ENCODE peak calls at places on chromosomes 16 and 17, in four cellular contexts. One of them, this sample, is unnamed.

GRCh38 chr17:50665838-50666237 is 31.2 kb downstream of the ABCC3 start:
- DNase-seq in activated T-cell treated with anti-CD3 and anti-CD28 coated beads, Interleukin-2, amount 50 U/mL, for 72 hours: no peak
- DNase-seq in mucosa of gallbladder: no peak
- DNase-seq in iPS DF 19.7: no peak
- DNase-seq in this sample: no peak

GRCh38 chr16:81469710-81470481 is 25.3 kb downstream of the CMIP start:
- DNase-seq in activated T-cell treated with anti-CD3 and anti-CD28 coated beads, Interleukin-2, amount 50 U/mL, for 72 hours: no peak
- DNase-seq in mucosa of gallbladder: no peak
- DNase-seq in iPS DF 19.7: no peak
- DNase-seq in this sample: no peak

GRCh38 chr16:10950393-10950792 is 6.0 kb downstream of the CLEC16A start:
- DNase-seq in activated T-cell treated with anti-CD3 and anti-CD28 coated beads, Interleukin-2, amount 50 U/mL, for 72 hours: no peak
- DNase-seq in mucosa of gallbladder: no peak
- DNase-seq in iPS DF 19.7: no peak
- DNase-seq in this sample: no peak

GRCh38 chr16:66223176-66223780 is 143.2 kb upstream of the CDH5 start:
- DNase-seq in activated T-cell treated with anti-CD3 and anti-CD28 coated beads, Interleukin-2, amount 50 U/mL, for 72 hours: no peak
- DNase-seq in mucosa of gallbladder: no peak
- DNase-seq in iPS DF 19.7: no peak
- DNase-seq in this sample: no peak

GRCh38 chr16:86827521-86827920 is 249.2 kb downstream of the FOXL1 start:
- DNase-seq in activated T-cell treated with anti-CD3 and anti-CD28 coated beads, Interleukin-2, amount 50 U/mL, for 72 hours: no peak
- DNase-seq in mucosa of gallbladder: no peak
- DNase-seq in iPS DF 19.7: no peak
- DNase-seq in this sample: no peak

GRCh38 chr17:8859029-8859803 is 8.3 kb downstream of the PIK3R6 start:
- DNase-seq in activated T-cell treated with anti-CD3 and anti-CD28 coated beads, Interleukin-2, amount 50 U/mL, for 72 hours: peak
- DNase-seq in mucosa of gallbladder: no peak
- DNase-seq in iPS DF 19.7: no peak
- DNase-seq in this sample: peak

GRCh38 chr16:69190598-69190997 is 3.6 kb downstream of the SNTB2 start:
- DNase-seq in activated T-cell treated with anti-CD3 and anti-CD28 coated beads, Interleukin-2, amount 50 U/mL, for 72 hours: no peak
- DNase-seq in mucosa of gallbladder: no peak
- DNase-seq in iPS DF 19.7: no peak
- DNase-seq in this sample: no peak

GRCh38 chr16:12546918-12547607 is 256.6 kb downstream of the CPPED1 start:
- DNase-seq in activated T-cell treated with anti-CD3 and anti-CD28 coated beads, Interleukin-2, amount 50 U/mL, for 72 hours: no peak
- DNase-seq in mucosa of gallbladder: no peak
- DNase-seq in iPS DF 19.7: no peak
- DNase-seq in this sample: no peak

GRCh38 chr17:70886648-70887047 is 717.3 kb downstream of the KCNJ2 start:
- DNase-seq in activated T-cell treated with anti-CD3 and anti-CD28 coated beads, Interleukin-2, amount 50 U/mL, for 72 hours: no peak
- DNase-seq in mucosa of gallbladder: no peak
- DNase-seq in iPS DF 19.7: no peak
- DNase-seq in this sample: no peak

GRCh38 chr16:89393731-89394406 is 96.5 kb downstream of the ANKRD11 start:
- DNase-seq in activated T-cell treated with anti-CD3 and anti-CD28 coated beads, Interleukin-2, amount 50 U/mL, for 72 hours: no peak
- DNase-seq in mucosa of gallbladder: no peak
- DNase-seq in iPS DF 19.7: no peak
- DNase-seq in this sample: no peak

GRCh38 chr16:15971435-15971805 is 22.0 kb downstream of the ABCC1 start:
- DNase-seq in activated T-cell treated with anti-CD3 and anti-CD28 coated beads, Interleukin-2, amount 50 U/mL, for 72 hours: no peak
- DNase-seq in mucosa of gallbladder: no peak
- DNase-seq in iPS DF 19.7: no peak
- DNase-seq in this sample: no peak

GRCh38 chr16:84854759-84855158 is 35.0 kb downstream of the CRISPLD2 start:
- DNase-seq in activated T-cell treated with anti-CD3 and anti-CD28 coated beads, Interleukin-2, amount 50 U/mL, for 72 hours: no peak
- DNase-seq in mucosa of gallbladder: no peak
- DNase-seq in iPS DF 19.7: no peak
- DNase-seq in this sample: no peak

GRCh38 chr17:2346475-2346874 is 9.2 kb downstream of the SGSM2 start:
- DNase-seq in activated T-cell treated with anti-CD3 and anti-CD28 coated beads, Interleukin-2, amount 50 U/mL, for 72 hours: no peak
- DNase-seq in mucosa of gallbladder: no peak
- DNase-seq in iPS DF 19.7: no peak
- DNase-seq in this sample: no peak

GRCh38 chr17:44345497-44346026 is 460 bp downstream of the GRN start:
- DNase-seq in activated T-cell treated with anti-CD3 and anti-CD28 coated beads, Interleukin-2, amount 50 U/mL, for 72 hours: peak
- DNase-seq in mucosa of gallbladder: peak
- DNase-seq in iPS DF 19.7: no peak
- DNase-seq in this sample: peak

GRCh38 chr16:400061-400540 is 1.6 kb upstream of the DECR2 start:
- DNase-seq in activated T-cell treated with anti-CD3 and anti-CD28 coated beads, Interleukin-2, amount 50 U/mL, for 72 hours: no peak
- DNase-seq in mucosa of gallbladder: no peak
- DNase-seq in iPS DF 19.7: no peak
- DNase-seq in this sample: no peak

GRCh38 chr16:71273384-71273783 is 15.8 kb downstream of the CMTR2 start:
- DNase-seq in activated T-cell treated with anti-CD3 and anti-CD28 coated beads, Interleukin-2, amount 50 U/mL, for 72 hours: no peak
- DNase-seq in mucosa of gallbladder: no peak
- DNase-seq in iPS DF 19.7: no peak
- DNase-seq in this sample: no peak

GRCh38 chr16:82660078-82660645 is 33.4 kb downstream of the CDH13 start:
- DNase-seq in activated T-cell treated with anti-CD3 and anti-CD28 coated beads, Interleukin-2, amount 50 U/mL, for 72 hours: peak
- DNase-seq in mucosa of gallbladder: no peak
- DNase-seq in iPS DF 19.7: no peak
- DNase-seq in this sample: peak

GRCh38 chr16:4297480-4297879 is 18.4 kb upstream of the GLIS2 start:
- DNase-seq in activated T-cell treated with anti-CD3 and anti-CD28 coated beads, Interleukin-2, amount 50 U/mL, for 72 hours: no peak
- DNase-seq in mucosa of gallbladder: no peak
- DNase-seq in iPS DF 19.7: no peak
- DNase-seq in this sample: no peak

GRCh38 chr17:31629696-31630470 is 229.2 kb downstream of the COPRS start:
- DNase-seq in activated T-cell treated with anti-CD3 and anti-CD28 coated beads, Interleukin-2, amount 50 U/mL, for 72 hours: no peak
- DNase-seq in mucosa of gallbladder: no peak
- DNase-seq in iPS DF 19.7: no peak
- DNase-seq in this sample: no peak

GRCh38 chr17:70447588-70447987 is 278.3 kb downstream of the KCNJ2 start:
- DNase-seq in activated T-cell treated with anti-CD3 and anti-CD28 coated beads, Interleukin-2, amount 50 U/mL, for 72 hours: no peak
- DNase-seq in mucosa of gallbladder: no peak
- DNase-seq in iPS DF 19.7: no peak
- DNase-seq in this sample: no peak

GRCh38 chr17:48259710-48260291 is 152.2 kb downstream of the SNX11 start:
- DNase-seq in activated T-cell treated with anti-CD3 and anti-CD28 coated beads, Interleukin-2, amount 50 U/mL, for 72 hours: no peak
- DNase-seq in mucosa of gallbladder: no peak
- DNase-seq in iPS DF 19.7: peak
- DNase-seq in this sample: no peak

GRCh38 chr16:86088287-86088686 is 189.3 kb downstream of the IRF8 start:
- DNase-seq in activated T-cell treated with anti-CD3 and anti-CD28 coated beads, Interleukin-2, amount 50 U/mL, for 72 hours: no peak
- DNase-seq in mucosa of gallbladder: no peak
- DNase-seq in iPS DF 19.7: no peak
- DNase-seq in this sample: no peak

GRCh38 chr16:12652924-12653323 is 150.8 kb downstream of the CPPED1 start:
- DNase-seq in activated T-cell treated with anti-CD3 and anti-CD28 coated beads, Interleukin-2, amount 50 U/mL, for 72 hours: no peak
- DNase-seq in mucosa of gallbladder: no peak
- DNase-seq in iPS DF 19.7: no peak
- DNase-seq in this sample: no peak

GRCh38 chr16:16071631-16072244 is 122.3 kb downstream of the ABCC1 start:
- DNase-seq in activated T-cell treated with anti-CD3 and anti-CD28 coated beads, Interleukin-2, amount 50 U/mL, for 72 hours: no peak
- DNase-seq in mucosa of gallbladder: no peak
- DNase-seq in iPS DF 19.7: no peak
- DNase-seq in this sample: no peak

GRCh38 chr16:22307838-22308237 is 10.6 kb downstream of the POLR3E start:
- DNase-seq in activated T-cell treated with anti-CD3 and anti-CD28 coated beads, Interleukin-2, amount 50 U/mL, for 72 hours: no peak
- DNase-seq in mucosa of gallbladder: no peak
- DNase-seq in iPS DF 19.7: no peak
- DNase-seq in this sample: no peak

GRCh38 chr16:14485811-14486519 is 144.1 kb downstream of the PARN start:
- DNase-seq in activated T-cell treated with anti-CD3 and anti-CD28 coated beads, Interleukin-2, amount 50 U/mL, for 72 hours: no peak
- DNase-seq in mucosa of gallbladder: no peak
- DNase-seq in iPS DF 19.7: no peak
- DNase-seq in this sample: no peak

GRCh38 chr16:57391708-57392107 is 12.9 kb upstream of the CCL17 start:
- DNase-seq in activated T-cell treated with anti-CD3 and anti-CD28 coated beads, Interleukin-2, amount 50 U/mL, for 72 hours: no peak
- DNase-seq in mucosa of gallbladder: no peak
- DNase-seq in iPS DF 19.7: no peak
- DNase-seq in this sample: no peak

GRCh38 chr17:57697197-57697596 is 47.9 kb downstream of the CCDC182 start:
- DNase-seq in activated T-cell treated with anti-CD3 and anti-CD28 coated beads, Interleukin-2, amount 50 U/mL, for 72 hours: no peak
- DNase-seq in mucosa of gallbladder: no peak
- DNase-seq in iPS DF 19.7: no peak
- DNase-seq in this sample: no peak

GRCh38 chr17:54280741-54281140 is 458.0 kb downstream of the KIF2B start:
- DNase-seq in activated T-cell treated with anti-CD3 and anti-CD28 coated beads, Interleukin-2, amount 50 U/mL, for 72 hours: no peak
- DNase-seq in mucosa of gallbladder: no peak
- DNase-seq in iPS DF 19.7: no peak
- DNase-seq in this sample: no peak

GRCh38 chr17:31598388-31598760 is 206.9 kb downstream of the RAB11FIP4 start:
- DNase-seq in activated T-cell treated with anti-CD3 and anti-CD28 coated beads, Interleukin-2, amount 50 U/mL, for 72 hours: no peak
- DNase-seq in mucosa of gallbladder: no peak
- DNase-seq in iPS DF 19.7: no peak
- DNase-seq in this sample: no peak

GRCh38 chr16:5042574-5043171 is 8.9 kb upstream of the NAGPA start:
- DNase-seq in activated T-cell treated with anti-CD3 and anti-CD28 coated beads, Interleukin-2, amount 50 U/mL, for 72 hours: no peak
- DNase-seq in mucosa of gallbladder: no peak
- DNase-seq in iPS DF 19.7: no peak
- DNase-seq in this sample: no peak